ENCODE peak calls at places on chromosome 13, in five cellular contexts. J is omental fat pad, U is lung, K is astrocyte, B is WTC11. Q is an unnamed sample.

GRCh38 chr13:30905932-30906383 is at the start of gene MEDAG:
- DNase-seq in K (peak; percentile 76), U (peak; percentile 57), B (peak; percentile 15), J (peak; percentile 70), Q (peak; percentile 27)

GRCh38 chr13:104387514-104387913 is 1321.3 kb upstream of the SLC10A2 start:
- DNase-seq in B (no peak), J (no peak), K (no peak), U (no peak), Q (no peak)

GRCh38 chr13:99617474-99618255 is 116.4 kb downstream of the TM9SF2 start:
- DNase-seq in K (peak; percentile 13), U (no peak), J (no peak), B (peak; percentile 73), Q (peak; percentile 76)

GRCh38 chr13:29140277-29140676 is 320.1 kb downstream of the MTUS2 start:
- DNase-seq in J (no peak), U (no peak), B (no peak), K (no peak), Q (no peak)

GRCh38 chr13:57138988-57139387 is 1.7 kb upstream of the PRR20A start:
- DNase-seq in U (no peak), J (no peak), B (no peak), K (no peak), Q (no peak)

GRCh38 chr13:91348906-91349435 is 1.5 kb downstream of the MIR17HG start:
- DNase-seq in K (peak; percentile 53), B (peak; percentile 91), J (peak; percentile 98), U (peak; percentile 92), Q (peak; percentile 96)

GRCh38 chr13:21478881-21479808 is 20.0 kb upstream of the ZDHHC20 start:
- DNase-seq in U (peak; percentile 50), J (no peak), K (peak; percentile 53), B (no peak), Q (no peak)

GRCh38 chr13:41608111-41608510 is 150.8 kb downstream of the RGCC start:
- DNase-seq in J (no peak), K (no peak), B (no peak), U (no peak), Q (no peak)

GRCh38 chr13:28707629-28708427 is 10.9 kb downstream of the SLC46A3 start:
- DNase-seq in B (no peak), J (no peak), U (no peak), K (peak; percentile 55), Q (no peak)

GRCh38 chr13:90197722-90198121 is 1149.8 kb upstream of the MIR17HG start:
- DNase-seq in K (peak; percentile 38), B (no peak), U (no peak), J (no peak), Q (no peak)

GRCh38 chr13:70630247-70630646 is 522.0 kb upstream of the KLHL1 start:
- DNase-seq in K (no peak), J (no peak), U (no peak), B (no peak), Q (no peak)

GRCh38 chr13:73036566-73036965 is 22.2 kb upstream of the KLF5 start:
- DNase-seq in K (no peak), B (no peak), J (no peak), U (no peak), Q (no peak)

DNA sequence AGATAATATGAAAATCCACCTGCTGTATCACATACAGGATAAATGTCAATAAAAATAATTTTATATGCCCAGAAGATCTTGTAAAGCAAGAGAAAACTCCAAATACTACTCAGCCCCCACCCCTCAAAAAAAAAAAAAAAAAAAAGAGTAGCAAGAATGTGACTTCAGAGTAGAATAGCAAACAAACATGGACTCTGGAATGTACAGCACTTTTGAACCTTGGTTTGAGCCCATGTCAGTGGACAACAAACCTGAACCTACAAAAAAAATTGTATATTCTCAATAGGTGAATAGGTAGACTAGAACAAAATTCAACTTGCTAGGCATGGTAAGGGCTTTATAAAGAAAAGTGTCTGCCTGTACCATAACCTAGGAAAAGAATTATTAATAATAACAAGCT is 428.0 kb downstream of the SLITRK6 start:
- DNase-seq in U (no peak), J (no peak), B (no peak), K (no peak), Q (no peak)
- TF ChIP-seq CTCF in U (no peak), J (no peak), B (no peak), K (no peak), Q (no peak)

DNA sequence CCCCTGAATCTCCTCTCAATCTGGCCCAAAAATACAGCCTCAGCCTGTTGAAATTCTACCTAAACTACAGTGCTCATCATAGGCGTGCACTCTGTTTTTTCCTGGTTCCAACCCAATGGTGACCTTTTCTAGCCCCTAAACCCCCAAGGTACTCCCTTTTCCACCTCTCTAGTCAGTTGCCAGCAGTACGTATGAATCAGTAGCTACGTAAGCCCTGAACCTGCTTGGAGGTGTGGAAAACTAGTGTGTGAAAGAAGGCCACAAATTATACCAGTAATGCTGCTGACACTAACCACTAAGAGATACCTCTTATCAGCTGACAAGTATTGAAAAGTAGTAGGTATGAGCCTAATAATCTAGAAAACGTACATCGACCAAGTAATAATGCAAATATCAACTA is 60.9 kb downstream of the FOXO1 start:
- DNase-seq in B (no peak), K (no peak), U (no peak), J (no peak), Q (no peak)
- TF ChIP-seq CTCF in B (no peak), K (no peak), U (no peak), J (no peak), Q (no peak)

DNA sequence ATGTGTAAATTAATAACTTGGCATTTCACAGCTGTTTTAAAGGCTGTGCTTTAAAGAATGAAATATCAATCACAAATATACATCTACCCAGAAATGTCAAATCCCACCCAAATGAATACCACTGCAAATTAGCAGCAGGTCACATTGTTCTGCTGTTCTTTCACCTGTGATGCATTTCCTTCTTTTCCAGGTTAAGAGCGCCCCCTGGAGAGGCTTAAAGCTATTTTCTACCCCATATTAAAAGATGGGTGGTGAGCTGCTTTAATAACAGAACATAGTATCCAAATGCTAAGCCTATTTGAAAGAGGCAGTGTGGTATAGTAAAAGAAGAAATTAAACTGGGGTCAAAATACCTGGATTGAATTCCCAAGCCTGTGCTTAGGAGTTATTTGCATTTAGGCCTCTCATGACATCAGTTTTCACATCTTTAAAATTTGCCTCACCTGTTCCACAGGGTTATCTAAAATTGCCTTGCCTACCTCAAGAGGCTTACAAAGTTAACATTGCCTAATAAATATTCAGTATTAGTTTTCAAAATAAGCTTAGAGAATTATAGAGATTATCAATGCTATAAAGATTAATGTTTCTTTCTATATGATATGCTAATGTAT is 396.9 kb upstream of the SLITRK5 start:
- DNase-seq in K (peak; percentile 22), U (peak; percentile 34), J (no peak), B (peak; percentile 49), Q (peak; percentile 47)
- TF ChIP-seq CTCF in K (peak; percentile 78), U (no peak), J (no peak), B (peak; percentile 60), Q (peak; percentile 69)

GRCh38 chr13:60372141-60372540 is 24.9 kb upstream of the TDRD3 start:
- DNase-seq in K (no peak), B (no peak), U (no peak), J (no peak), Q (no peak)

GRCh38 chr13:60370343-60370742 is 26.7 kb upstream of the TDRD3 start:
- DNase-seq in U (no peak), B (no peak), K (no peak), J (no peak), Q (no peak)

GRCh38 chr13:60363288-60363687 is 33.7 kb upstream of the TDRD3 start:
- DNase-seq in K (no peak), J (no peak), B (no peak), U (no peak), Q (no peak)

DNA sequence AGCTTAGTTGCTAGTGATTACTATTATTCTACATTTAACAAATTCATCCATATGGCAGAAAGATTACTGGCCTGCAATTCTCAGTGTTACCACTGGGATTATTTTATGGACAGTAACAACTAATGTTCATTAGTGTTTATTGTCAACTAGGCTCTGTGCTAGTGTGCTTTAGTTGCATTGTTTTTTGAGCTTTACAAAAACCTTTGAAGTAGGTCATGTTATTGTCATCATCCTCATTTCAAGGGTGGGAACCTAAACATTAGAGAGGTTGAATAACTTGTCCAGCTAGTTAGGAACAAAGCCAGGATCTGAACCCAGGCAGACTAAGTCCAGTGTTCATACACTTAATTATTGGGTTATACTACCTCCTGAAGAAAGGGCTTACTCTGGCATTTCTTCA is 27.8 kb upstream of the TDRD3 start:
- DNase-seq in B (no peak), K (no peak), U (no peak), J (no peak), Q (no peak)
- TF ChIP-seq CTCF in B (peak; percentile 13), K (peak; percentile 41), U (no peak), J (no peak), Q (peak; percentile 70)

Q was measured in glutamatergic neuron.